ENCODE peak calls at places on chromosomes 4 and X, in ten cellular contexts. H, G, I, S, Z, Q, A, N, W and V are unnamed samples.

GRCh38 chrX:115462406-115462805 is 98.6 kb upstream of the PLS3 start:
- DNase-seq in Q (no peak), S (no peak), W (no peak), Z (no peak), H (no peak), I (no peak), N (no peak), G (no peak), A (no peak), V (no peak)

GRCh38 chr4:25810815-25811690 is 51.7 kb downstream of the SEL1L3 start:
- DNase-seq in S (no peak), I (no peak), Z (no peak), N (no peak), Q (no peak), W (no peak), H (no peak), A (no peak), G (no peak), V (no peak)

GRCh38 chr4:28921886-28922285 is 1798.3 kb upstream of the PCDH7 start:
- DNase-seq in H (no peak), S (no peak), Q (no peak), I (no peak), W (no peak), A (no peak), G (no peak), Z (no peak), N (no peak), V (no peak)

GRCh38 chr4:133997440-133997839 is 204.1 kb downstream of the PABPC4L start:
- DNase-seq in S (no peak), A (peak; percentile 6), H (no peak), N (no peak), W (no peak), I (no peak), Q (no peak), Z (no peak), G (no peak), V (no peak)

GRCh38 chr4:23061431-23061830 is 368.7 kb downstream of the GBA3 start:
- DNase-seq in G (no peak), A (no peak), H (no peak), S (no peak), W (no peak), N (no peak), Q (no peak), Z (no peak), I (peak; percentile 44), V (no peak)

GRCh38 chrX:26873736-26874135 is 589.4 kb downstream of the PPP4R3C start:
- DNase-seq in A (no peak), G (no peak), S (no peak), N (no peak), I (no peak), Z (no peak), H (no peak), W (no peak), Q (no peak), V (no peak)

GRCh38 chrX:129842510-129843208 is 1.0 kb downstream of the ZDHHC9 start:
- DNase-seq in A (peak; percentile 61), H (no peak), I (peak; percentile 47), S (no peak), N (peak; percentile 43), W (no peak), Z (no peak), G (no peak), Q (no peak), V (no peak)

GRCh38 chrX:70096052-70096451 is 33.8 kb downstream of the OTUD6A start:
- DNase-seq in A (no peak), H (no peak), I (no peak), Q (no peak), Z (no peak), S (no peak), N (no peak), G (no peak), W (no peak), V (no peak)

GRCh38 chr4:53929955-53930798 is 134.2 kb downstream of the CHIC2 start:
- DNase-seq in Z (peak; percentile 30), W (peak; percentile 68), A (peak; percentile 87), S (peak; percentile 19), G (peak; percentile 77), I (peak; percentile 63), Q (peak; percentile 49), H (peak; percentile 81), N (peak; percentile 61), V (peak; percentile 9)

GRCh38 chr4:152534541-152535231 is 1.2 kb downstream of the FBXW7 start:
- DNase-seq in W (no peak), N (no peak), S (no peak), I (peak; percentile 46), Q (no peak), H (peak; percentile 13), G (no peak), Z (peak; percentile 58), A (peak; percentile 43), V (no peak)

GRCh38 chrX:66489339-66489738 is 149.5 kb downstream of the EDA2R start:
- DNase-seq in I (no peak), G (no peak), A (no peak), H (no peak), N (no peak), Q (no peak), W (no peak), S (no peak), Z (no peak), V (no peak)

GRCh38 chrX:119468930-119469635 is 839 bp downstream of the SLC25A5 start:
- DNase-seq in W (peak; percentile 89), S (peak; percentile 75), I (peak; percentile 87), Q (peak; percentile 88), N (peak; percentile 72), H (peak; percentile 72), Z (peak; percentile 82), G (no peak), A (peak; percentile 75), V (peak; percentile 46)

GRCh38 chrX:153878969-153879653 is 6.9 kb downstream of the L1CAM start:
- DNase-seq in G (no peak), W (no peak), S (no peak), H (no peak), N (no peak), Z (no peak), A (no peak), Q (peak; percentile 71), I (no peak), V (no peak)

GRCh38 chrX:44043496-44043895 is 70.3 kb upstream of the NDP start:
- DNase-seq in A (no peak), G (no peak), H (no peak), I (no peak), Q (no peak), W (no peak), S (no peak), N (no peak), Z (no peak), V (no peak)

GRCh38 chr4:38819569-38819968 is 15.0 kb upstream of the TLR1 start:
- DNase-seq in G (peak; percentile 14), Z (peak; percentile 60), A (peak; percentile 49), W (no peak), N (no peak), Q (no peak), H (no peak), I (no peak), S (no peak), V (no peak)

GRCh38 chr4:38062088-38062893 is 102.1 kb downstream of the PTTG2 start:
- DNase-seq in Q (peak; percentile 57), S (peak; percentile 41), W (peak; percentile 76), G (no peak), I (peak; percentile 71), N (peak; percentile 64), H (peak; percentile 59), A (peak; percentile 79), Z (peak; percentile 56), V (peak; percentile 18)

GRCh38 chrX:47078129-47079043 is at the start of gene RGN:
- DNase-seq in Z (no peak), S (no peak), Q (no peak), H (no peak), G (no peak), I (no peak), A (no peak), N (no peak), W (no peak), V (no peak)

GRCh38 chr4:40316782-40317635 is 18.1 kb upstream of the CHRNA9 start:
- DNase-seq in W (peak; percentile 66), G (peak; percentile 93), Z (peak; percentile 53), I (no peak), A (peak; percentile 97), N (no peak), Q (no peak), S (no peak), H (no peak), V (peak; percentile 28)

GRCh38 chrX:10529344-10529743 is 91.0 kb downstream of the MID1 start:
- DNase-seq in Z (no peak), H (no peak), S (no peak), Q (no peak), N (no peak), I (no peak), W (no peak), G (no peak), A (peak; percentile 18), V (no peak)

GRCh38 chr4:122285285-122285684 is 93.5 kb upstream of the ADAD1 start:
- DNase-seq in W (no peak), G (no peak), S (no peak), A (peak; percentile 15), Q (no peak), H (no peak), N (no peak), I (no peak), Z (no peak), V (no peak)

GRCh38 chr4:27463816-27464215 is 603.2 kb downstream of the STIM2 start:
- DNase-seq in S (no peak), W (no peak), H (no peak), I (no peak), G (peak; percentile 35), N (no peak), Q (no peak), Z (no peak), A (peak; percentile 1), V (no peak)

GRCh38 chrX:13028871-13029336 is 15.5 kb downstream of the FAM9C start:
- DNase-seq in A (no peak), Q (no peak), Z (no peak), I (no peak), H (no peak), S (no peak), W (no peak), N (no peak), G (no peak), V (no peak)